ENCODE peak calls at places on chromosomes 4 and X, in five cellular contexts. N is tibial nerve, L is uterus, Q is NB4, X is ovary. F is an unnamed sample.
A peak's percentile ranks its signal among the peaks of the same experiment; 100 is the strongest.

GRCh38 chrX:108199691-108200090 is 108.1 kb downstream of the ATG4A start:
- DNase-seq in N (no peak), L (no peak), Q (peak; percentile 22), X (no peak), F (no peak)

GRCh38 chr4:87042986-87043820 is 108.4 kb downstream of the AFF1 start:
- DNase-seq in N (no peak), L (no peak), Q (no peak), X (no peak), F (no peak)

GRCh38 chr4:144410230-144410783 is 235.6 kb upstream of the HHIP start:
- DNase-seq in N (no peak), L (no peak), Q (peak; percentile 1), X (no peak), F (no peak)

GRCh38 chrX:2696698-2697215 is 5.7 kb downstream of the CD99 start:
- DNase-seq in N (no peak), L (no peak), Q (peak; percentile 91), X (no peak), F (no peak)

GRCh38 chr4:152678841-152679240 is 956 bp downstream of the TMEM154 start:
- DNase-seq in N (no peak), L (no peak), Q (peak; percentile 15), X (no peak), F (no peak)

GRCh38 chr4:21856301-21856700 is 92.3 kb downstream of the KCNIP4 start:
- DNase-seq in N (no peak), L (no peak), Q (no peak), X (no peak), F (no peak)

GRCh38 chr4:189861101-189861500 is 79.6 kb upstream of the FRG1 start:
- DNase-seq in N (no peak), L (no peak), Q (no peak), X (no peak), F (no peak)

GRCh38 chrX:150324035-150324728 is 38.9 kb upstream of the MAMLD1 start:
- DNase-seq in N (no peak), L (no peak), Q (no peak), X (no peak), F (no peak)

GRCh38 chrX:153225438-153226098 is 46.5 kb downstream of the MAGEA1 start:
- DNase-seq in N (no peak), L (no peak), Q (no peak), X (no peak), F (no peak)

GRCh38 chr4:31366041-31366440 is 645.9 kb downstream of the PCDH7 start:
- DNase-seq in N (no peak), L (no peak), Q (no peak), X (no peak), F (no peak)

GRCh38 chrX:110384490-110384889 is 25.8 kb downstream of the RTL9 start:
- DNase-seq in N (no peak), L (no peak), Q (no peak), X (no peak), F (no peak)

GRCh38 chrX:9062621-9063020 is 28.7 kb upstream of the FAM9B start:
- DNase-seq in N (no peak), L (no peak), Q (no peak), X (no peak), F (no peak)

GRCh38 chrX:73868916-73869315 is 305.9 kb downstream of the CHIC1 start:
- DNase-seq in N (no peak), L (no peak), Q (no peak), X (no peak), F (no peak)

GRCh38 chr4:182493377-182493776 is 250.2 kb downstream of the TENM3 start:
- DNase-seq in N (no peak), L (no peak), Q (no peak), X (no peak), F (no peak)

GRCh38 chr4:172851534-172851933 is 317.1 kb upstream of the GALNT7 start:
- DNase-seq in N (no peak), L (no peak), Q (no peak), X (no peak), F (no peak)

GRCh38 chrX:147803948-147804347 is 107.8 kb upstream of the FMR1 start:
- DNase-seq in N (no peak), L (no peak), Q (peak; percentile 38), X (no peak), F (no peak)

GRCh38 chrX:106894978-106895452 is 8.1 kb downstream of the RIPPLY1 start:
- DNase-seq in N (no peak), L (peak; percentile 33), Q (no peak), X (no peak), F (peak; percentile 52)

GRCh38 chr4:153152453-153153338 is 51.5 kb upstream of the TRIM2 start:
- DNase-seq in N (peak; percentile 16), L (no peak), Q (peak; percentile 66), X (peak; percentile 37), F (peak; percentile 79)

GRCh38 chr4:124945422-124945821 is 232.9 kb upstream of the ANKRD50 start:
- DNase-seq in N (no peak), L (no peak), Q (no peak), X (no peak), F (no peak)

GRCh38 chr4:159281781-159282180 is 178.9 kb downstream of the RAPGEF2 start:
- DNase-seq in N (no peak), L (no peak), Q (no peak), X (no peak), F (no peak)

GRCh38 chrX:136856050-136856449 is 24.5 kb downstream of the RBMX start:
- DNase-seq in N (no peak), L (no peak), Q (no peak), X (no peak), F (no peak)

GRCh38 chrX:23331701-23332100 is 2.9 kb upstream of the PTCHD1 start:
- DNase-seq in N (no peak), L (no peak), Q (no peak), X (no peak), F (no peak)

GRCh38 chrX:23333842-23334535 is 660 bp upstream of the PTCHD1 start:
- DNase-seq in N (no peak), L (no peak), Q (no peak), X (no peak), F (peak; percentile 4)

GRCh38 chrX:23334536-23334870 is at the start of gene PTCHD1:
- DNase-seq in N (no peak), L (no peak), Q (no peak), X (no peak), F (no peak)

GRCh38 chrX:23332101-23332887 is 2.4 kb upstream of the PTCHD1 start:
- DNase-seq in N (no peak), L (no peak), Q (no peak), X (no peak), F (peak; percentile 4)

GRCh38 chrX:23332888-23333821 is 1.5 kb upstream of the PTCHD1 start:
- DNase-seq in N (no peak), L (no peak), Q (no peak), X (no peak), F (peak; percentile 1)
- H3K4me3 ChIP-seq in N (no peak overlapping the region), L (peak overlapping the region; percentile 29), Q (no peak overlapping the region), X (peak overlapping the region; percentile 28), F (no peak overlapping the region)

GRCh38 chr4:15655223-15656037 is at the start of gene FBXL5:
- DNase-seq in N (peak; percentile 68), L (peak; percentile 79), Q (peak; percentile 95), X (peak; percentile 87), F (peak; percentile 77)
- TF ChIP-seq POLR2A in N (peak; percentile 96), L (peak; percentile 91), Q (peak; percentile 85), X (peak; percentile 80), F (peak; percentile 86)

DNA sequence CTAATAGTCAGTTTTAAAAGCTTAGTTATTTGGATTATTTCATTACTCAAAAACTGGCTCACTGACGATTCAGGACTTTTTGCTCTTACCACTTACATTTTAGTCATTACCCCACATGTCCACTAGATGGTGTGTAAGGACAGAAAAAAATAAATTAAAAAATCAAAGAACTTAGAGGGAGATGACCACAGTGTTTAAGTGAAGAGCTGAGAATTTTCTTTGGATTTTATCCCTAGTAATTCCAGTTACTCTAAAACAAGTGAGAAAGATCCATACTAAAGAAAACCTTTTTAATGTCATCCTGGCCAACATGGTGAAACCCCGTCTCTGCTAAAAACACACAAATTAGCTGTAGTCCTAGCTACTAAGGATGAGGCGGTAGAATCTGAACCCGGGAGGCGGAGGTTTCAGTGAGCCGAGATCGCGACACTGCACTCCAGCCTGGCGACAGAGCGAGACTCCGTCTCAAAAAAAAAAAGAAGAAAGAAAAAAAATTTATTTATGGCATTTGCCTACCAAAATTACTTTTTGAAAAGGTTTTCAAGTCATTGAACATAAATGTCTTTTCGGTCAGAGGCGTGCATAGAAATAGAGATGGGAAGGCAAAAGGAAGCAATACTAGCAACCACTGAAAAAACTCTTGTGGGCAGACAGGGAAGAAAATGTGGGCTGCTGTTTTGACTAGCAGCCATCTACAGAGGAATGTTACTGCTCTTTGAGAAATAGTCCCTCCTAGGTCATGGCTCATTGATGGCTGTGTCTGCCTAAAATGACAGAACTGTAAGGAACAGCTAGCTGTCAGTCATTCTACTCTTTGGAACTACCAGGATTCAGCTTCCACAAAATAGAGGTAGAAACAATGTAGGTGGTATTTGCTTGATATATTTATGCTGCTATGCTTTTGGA is 26.6 kb upstream of the TMPRSS11B start:
- DNase-seq in N (no peak), L (no peak), Q (peak; percentile 41), X (no peak), F (no peak)
- H3K4me3 ChIP-seq in N (no peak overlapping the region), L (peak overlapping the region; percentile 15), Q (no peak overlapping the region), X (no peak overlapping the region), F (no peak overlapping the region)

GRCh38 chr4:38870098-38870850 is 2.7 kb downstream of the FAM114A1 start:
- DNase-seq in N (no peak), L (no peak), Q (no peak), X (no peak), F (no peak)
- TF ChIP-seq POLR2A in N (no peak), L (no peak), Q (no peak), X (no peak), F (no peak)

DNA sequence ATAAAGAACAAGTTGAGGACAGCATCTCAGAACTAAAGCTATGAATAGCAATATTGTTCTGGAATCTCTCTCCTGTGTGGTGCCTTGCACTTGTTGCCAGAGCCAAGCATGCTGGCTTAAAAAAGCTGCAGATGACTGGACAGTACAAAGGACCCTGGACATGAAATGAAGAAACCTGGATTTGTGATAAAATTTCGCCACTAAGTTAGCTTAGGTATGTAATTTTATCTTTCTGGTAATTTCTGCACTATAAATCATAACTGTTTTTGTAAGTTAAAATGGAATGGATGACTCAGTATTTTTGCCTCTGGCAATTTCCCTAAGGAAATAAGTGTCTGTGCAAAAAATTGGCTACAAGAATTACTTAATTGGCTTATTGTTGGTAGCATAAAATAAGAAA is 317.2 kb downstream of the CAMK2D start:
- DNase-seq in N (no peak), L (no peak), Q (no peak), X (no peak), F (no peak)
- H3K4me3 ChIP-seq in N (no peak overlapping the region), L (no peak overlapping the region), Q (no peak overlapping the region), X (no peak overlapping the region), F (no peak overlapping the region)

F was measured in thyroid gland.